ENCODE peak calls at places on chromosomes 11 and 22, in five cellular contexts. One of them, this sample, is unnamed.

GRCh38 chr11:619625-620050 is 3.9 kb upstream of the IRF7 start:
- DNase-seq in Calu3: no peak
- DNase-seq in prostate gland: no peak
- DNase-seq in GM20000: no peak
- DNase-seq in upper lobe of right lung: no peak
- DNase-seq in this sample: no peak

GRCh38 chr11:45671246-45672171 is 6.1 kb upstream of the CHST1 start:
- DNase-seq in Calu3: peak
- DNase-seq in prostate gland: no peak
- DNase-seq in GM20000: no peak
- DNase-seq in upper lobe of right lung: no peak
- DNase-seq in this sample: no peak

GRCh38 chr11:47905358-47906059 is 57.4 kb upstream of the NUP160 start:
- DNase-seq in Calu3: no peak
- DNase-seq in prostate gland: no peak
- DNase-seq in GM20000: no peak
- DNase-seq in upper lobe of right lung: no peak
- DNase-seq in this sample: no peak

GRCh38 chr11:125394306-125394705 is 101.8 kb downstream of the FEZ1 start:
- DNase-seq in Calu3: no peak
- DNase-seq in prostate gland: no peak
- DNase-seq in GM20000: no peak
- DNase-seq in upper lobe of right lung: no peak
- DNase-seq in this sample: no peak

GRCh38 chr22:49616356-49617231 is 211.1 kb downstream of the BRD1 start:
- DNase-seq in Calu3: no peak
- DNase-seq in prostate gland: no peak
- DNase-seq in GM20000: no peak
- DNase-seq in upper lobe of right lung: peak
- DNase-seq in this sample: no peak

GRCh38 chr11:103398829-103399228 is 289.6 kb downstream of the DYNC2H1 start:
- DNase-seq in Calu3: no peak
- DNase-seq in prostate gland: no peak
- DNase-seq in GM20000: no peak
- DNase-seq in upper lobe of right lung: no peak
- DNase-seq in this sample: no peak

GRCh38 chr11:111937859-111938258 is 716 bp downstream of the DIXDC1 start:
- DNase-seq in Calu3: no peak
- DNase-seq in prostate gland: no peak
- DNase-seq in GM20000: no peak
- DNase-seq in upper lobe of right lung: no peak
- DNase-seq in this sample: no peak

GRCh38 chr11:118448294-118448693 is 12.0 kb downstream of the KMT2A start:
- DNase-seq in Calu3: no peak
- DNase-seq in prostate gland: no peak
- DNase-seq in GM20000: peak
- DNase-seq in upper lobe of right lung: no peak
- DNase-seq in this sample: peak

GRCh38 chr22:46518542-46519325 is 18.7 kb downstream of the CELSR1 start:
- DNase-seq in Calu3: no peak
- DNase-seq in prostate gland: no peak
- DNase-seq in GM20000: no peak
- DNase-seq in upper lobe of right lung: no peak
- DNase-seq in this sample: no peak

GRCh38 chr22:45284705-45285305 is at the start of gene UPK3A:
- DNase-seq in Calu3: peak
- DNase-seq in prostate gland: peak
- DNase-seq in GM20000: peak
- DNase-seq in upper lobe of right lung: peak
- DNase-seq in this sample: peak

GRCh38 chr11:71101046-71101445 is 151.3 kb downstream of the SHANK2 start:
- DNase-seq in Calu3: no peak
- DNase-seq in prostate gland: no peak
- DNase-seq in GM20000: no peak
- DNase-seq in upper lobe of right lung: no peak
- DNase-seq in this sample: no peak

GRCh38 chr11:126414615-126415014 is 59.1 kb downstream of the ST3GAL4 start:
- DNase-seq in Calu3: peak
- DNase-seq in prostate gland: no peak
- DNase-seq in GM20000: no peak
- DNase-seq in upper lobe of right lung: no peak
- DNase-seq in this sample: no peak

GRCh38 chr11:60957188-60957587 is 5.2 kb upstream of the SLC15A3 start:
- DNase-seq in Calu3: no peak
- DNase-seq in prostate gland: no peak
- DNase-seq in GM20000: no peak
- DNase-seq in upper lobe of right lung: no peak
- DNase-seq in this sample: no peak

GRCh38 chr11:17725174-17725573 is 5.8 kb downstream of the MYOD1 start:
- DNase-seq in Calu3: no peak
- DNase-seq in prostate gland: no peak
- DNase-seq in GM20000: no peak
- DNase-seq in upper lobe of right lung: no peak
- DNase-seq in this sample: no peak

GRCh38 chr22:38397189-38398097 is 57.6 kb downstream of the KCNJ4 start:
- DNase-seq in Calu3: peak
- DNase-seq in prostate gland: no peak
- DNase-seq in GM20000: peak
- DNase-seq in upper lobe of right lung: peak
- DNase-seq in this sample: no peak

GRCh38 chr11:103851166-103851651 is 185.2 kb upstream of the DDI1 start:
- DNase-seq in Calu3: no peak
- DNase-seq in prostate gland: peak
- DNase-seq in GM20000: no peak
- DNase-seq in upper lobe of right lung: no peak
- DNase-seq in this sample: no peak

GRCh38 chr11:25527841-25528240 is 804.1 kb upstream of the ANO3 start:
- DNase-seq in Calu3: no peak
- DNase-seq in prostate gland: no peak
- DNase-seq in GM20000: no peak
- DNase-seq in upper lobe of right lung: no peak
- DNase-seq in this sample: no peak

GRCh38 chr22:40679964-40680818 is 907 bp downstream of the MCHR1 start:
- DNase-seq in Calu3: no peak
- DNase-seq in prostate gland: no peak
- DNase-seq in GM20000: no peak
- DNase-seq in upper lobe of right lung: no peak
- DNase-seq in this sample: no peak

GRCh38 chr11:10885703-10886363 is 28.0 kb upstream of the ZBED5 start:
- DNase-seq in Calu3: no peak
- DNase-seq in prostate gland: no peak
- DNase-seq in GM20000: no peak
- DNase-seq in upper lobe of right lung: no peak
- DNase-seq in this sample: no peak

GRCh38 chr22:43396321-43396933 is 15.4 kb upstream of the MPPED1 start:
- DNase-seq in Calu3: no peak
- DNase-seq in prostate gland: no peak
- DNase-seq in GM20000: no peak
- DNase-seq in upper lobe of right lung: no peak
- DNase-seq in this sample: no peak

GRCh38 chr11:75197512-75198277 is 42.9 kb upstream of the TPBGL start:
- DNase-seq in Calu3: no peak
- DNase-seq in prostate gland: no peak
- DNase-seq in GM20000: no peak
- DNase-seq in upper lobe of right lung: peak
- DNase-seq in this sample: no peak

GRCh38 chr11:11813288-11813962 is 28.3 kb upstream of the USP47 start:
- DNase-seq in Calu3: peak
- DNase-seq in prostate gland: no peak
- DNase-seq in GM20000: no peak
- DNase-seq in upper lobe of right lung: no peak
- DNase-seq in this sample: no peak

GRCh38 chr11:201936-202335 is 5.3 kb downstream of the BET1L start:
- DNase-seq in Calu3: no peak
- DNase-seq in prostate gland: no peak
- DNase-seq in GM20000: no peak
- DNase-seq in upper lobe of right lung: no peak
- DNase-seq in this sample: no peak

DNA sequence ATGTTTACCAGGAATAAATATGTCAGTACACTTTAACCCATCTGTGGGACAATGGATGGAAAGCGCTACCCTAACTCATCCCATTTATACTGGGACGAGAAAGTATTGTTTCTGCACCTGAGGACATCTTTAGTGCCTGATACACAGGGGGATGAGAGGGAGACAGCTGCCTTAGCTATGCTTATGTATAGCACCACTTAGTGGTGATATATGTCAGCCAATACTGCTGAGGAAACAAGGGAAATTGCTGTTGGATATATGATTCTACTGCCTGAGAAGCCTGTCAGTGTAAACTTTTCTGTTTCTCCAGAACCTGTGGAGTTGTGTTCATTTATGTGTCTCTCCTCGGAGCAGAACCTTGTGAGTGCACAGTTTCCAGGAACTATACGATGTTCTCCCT is 13.3 kb upstream of the CEP295 start:
- DNase-seq in Calu3: no peak
- DNase-seq in prostate gland: no peak
- DNase-seq in GM20000: no peak
- DNase-seq in upper lobe of right lung: no peak
- DNase-seq in this sample: peak
- TF ChIP-seq CTCF in Calu3: no peak
- TF ChIP-seq CTCF in prostate gland: no peak
- TF ChIP-seq CTCF in GM20000: peak
- TF ChIP-seq CTCF in upper lobe of right lung: no peak
- TF ChIP-seq CTCF in this sample: peak

DNA sequence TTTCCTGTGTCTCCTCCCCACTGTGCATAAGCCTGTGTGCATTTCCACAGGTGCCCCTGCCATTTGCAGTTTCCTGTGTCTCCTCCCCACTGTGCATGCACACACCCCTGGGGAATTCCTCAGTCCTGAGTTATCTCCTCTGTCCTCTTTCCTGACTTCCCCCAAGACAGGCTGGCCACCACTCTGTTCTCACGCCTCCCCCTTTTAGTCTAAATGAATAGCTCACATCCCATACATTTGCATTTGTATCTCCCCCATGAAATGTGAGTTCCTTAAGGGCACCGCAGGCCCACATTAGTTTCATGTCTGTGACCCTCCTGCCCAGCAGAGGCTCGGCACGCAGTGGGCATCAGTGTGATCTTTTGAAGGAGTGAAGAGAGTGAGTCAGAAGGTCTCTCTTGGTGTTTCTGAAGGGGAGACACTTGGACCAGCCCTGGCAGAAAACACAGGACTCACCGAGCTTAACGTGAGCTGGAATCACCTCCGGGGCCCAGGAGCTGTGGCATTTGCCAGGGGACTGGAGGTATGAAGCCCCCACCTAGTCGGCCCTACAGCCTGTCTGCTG is 6.2 kb downstream of the LRRC74B start:
- DNase-seq in Calu3: no peak
- DNase-seq in prostate gland: no peak
- DNase-seq in GM20000: no peak
- DNase-seq in upper lobe of right lung: no peak
- DNase-seq in this sample: no peak
- TF ChIP-seq CTCF in Calu3: no peak
- TF ChIP-seq CTCF in prostate gland: no peak
- TF ChIP-seq CTCF in GM20000: no peak
- TF ChIP-seq CTCF in upper lobe of right lung: no peak
- TF ChIP-seq CTCF in this sample: no peak

GRCh38 chr11:3775761-3776406 is 21.5 kb downstream of the NUP98 start:
- DNase-seq in Calu3: no peak
- DNase-seq in prostate gland: no peak
- DNase-seq in GM20000: no peak
- DNase-seq in upper lobe of right lung: no peak
- DNase-seq in this sample: no peak
- TF ChIP-seq CTCF in Calu3: no peak
- TF ChIP-seq CTCF in prostate gland: no peak
- TF ChIP-seq CTCF in GM20000: no peak
- TF ChIP-seq CTCF in upper lobe of right lung: no peak
- TF ChIP-seq CTCF in this sample: no peak

GRCh38 chr11:115926601-115927000 is 422.4 kb upstream of the CADM1 start:
- DNase-seq in Calu3: no peak
- DNase-seq in prostate gland: no peak
- DNase-seq in GM20000: no peak
- DNase-seq in upper lobe of right lung: no peak
- DNase-seq in this sample: no peak
- TF ChIP-seq CTCF in Calu3: no peak
- TF ChIP-seq CTCF in prostate gland: no peak
- TF ChIP-seq CTCF in GM20000: no peak
- TF ChIP-seq CTCF in upper lobe of right lung: no peak
- TF ChIP-seq CTCF in this sample: no peak

DNA sequence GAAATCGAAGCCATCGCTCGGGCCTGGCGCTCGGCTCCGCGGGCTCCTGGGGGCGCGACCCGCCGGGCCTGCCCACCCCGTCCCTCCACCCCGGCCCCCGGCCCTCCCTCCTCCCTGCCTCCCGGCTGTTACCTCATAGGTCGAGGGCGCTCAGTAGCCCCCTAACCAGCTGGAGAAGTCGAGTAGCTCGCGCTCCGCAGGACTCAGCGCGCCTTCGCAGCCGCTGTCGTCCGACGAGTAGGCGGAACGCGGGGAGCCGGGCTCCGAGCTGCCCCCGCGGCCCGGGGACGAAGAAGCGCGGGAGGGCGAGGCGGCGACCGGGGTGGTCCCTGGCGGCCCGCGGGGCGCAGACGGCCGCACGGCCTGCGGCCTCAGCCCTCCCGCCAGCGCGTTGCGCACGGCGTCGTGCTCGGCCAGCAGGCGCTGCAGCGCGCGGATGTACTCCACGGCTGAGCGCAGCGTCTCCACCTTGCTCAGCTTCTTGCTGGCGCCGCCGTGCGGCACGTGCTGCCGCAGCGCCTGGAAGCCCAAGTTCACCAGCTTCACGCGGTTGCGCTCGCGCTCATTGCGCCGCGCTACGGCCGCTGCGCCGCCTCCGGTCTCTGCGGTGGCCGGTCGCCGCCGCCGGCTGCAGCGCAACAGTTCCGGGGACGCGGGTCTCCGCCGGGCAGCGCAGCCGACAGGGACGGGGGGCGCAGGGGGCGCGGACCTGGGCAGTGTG is 627 bp downstream of the ASCL2 start:
- DNase-seq in Calu3: no peak
- DNase-seq in prostate gland: peak
- DNase-seq in GM20000: no peak
- DNase-seq in upper lobe of right lung: peak
- DNase-seq in this sample: no peak
- TF ChIP-seq CTCF in Calu3: no peak
- TF ChIP-seq CTCF in prostate gland: peak
- TF ChIP-seq CTCF in GM20000: no peak
- TF ChIP-seq CTCF in upper lobe of right lung: peak
- TF ChIP-seq CTCF in this sample: no peak

This sample was measured in GM10248.